ENCODE peak calls at places on chromosomes 11 and 22, in four cellular contexts. K is fibroblast of lung, E is DND-41, X is Karpas-422. N is an unnamed sample. For H3K27me3, the result is how much of the 10 kb centered on the place peaks cover.

GRCh38 chr22:43897751-43898261 is 6.0 kb upstream of the PNPLA5 start:
- DNase-seq in X (no peak), K (peak), E (no peak), N (no peak)

GRCh38 chr11:35303596-35304392 is 115.6 kb downstream of the SLC1A2 start:
- DNase-seq in K (peak), E (no peak), X (no peak), N (no peak)

GRCh38 chr11:36130401-36130800 is 158.8 kb downstream of the COMMD9 start:
- DNase-seq in K (peak), X (no peak), E (no peak), N (no peak)

GRCh38 chr22:49968313-49968830 is 7.8 kb downstream of the PIM3 start:
- DNase-seq in K (no peak), E (peak), X (no peak), N (no peak)

GRCh38 chr22:38948181-38948940 is 9.0 kb upstream of the APOBEC3A start:
- DNase-seq in K (no peak), E (no peak), X (no peak), N (no peak)

GRCh38 chr11:23494981-23495380 is 634.7 kb upstream of the CCDC179 start:
- DNase-seq in E (no peak), X (no peak), K (no peak), N (no peak)

GRCh38 chr11:117825538-117826359 is 1.2 kb upstream of the FXYD2 start:
- DNase-seq in X (no peak), E (peak), K (no peak), N (no peak)

GRCh38 chr11:82906236-82906635 is 4.7 kb downstream of the DDIAS start:
- DNase-seq in K (peak), E (no peak), X (peak), N (no peak)

DNA sequence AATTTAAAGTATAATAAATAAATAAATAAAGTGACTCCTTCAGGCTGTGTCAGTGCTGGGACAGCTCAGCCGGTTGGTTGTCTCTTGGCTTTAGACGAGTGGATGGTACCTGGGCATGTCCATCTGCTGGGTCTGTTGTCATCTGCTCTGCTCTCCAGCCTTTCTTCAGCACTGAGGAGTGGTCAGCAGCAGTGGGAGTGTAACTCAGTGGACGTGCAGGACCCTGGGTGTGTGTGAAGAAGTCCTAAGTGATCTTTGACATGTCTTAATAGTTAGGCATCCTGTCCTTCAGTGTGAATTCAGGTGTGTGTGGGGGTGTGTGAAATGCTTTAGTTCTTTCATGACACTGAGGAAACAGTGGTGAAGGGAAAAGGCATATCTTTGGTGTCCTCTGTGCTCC is 24.3 kb downstream of the AMOTL1 start:
- DNase-seq in X (no peak), E (no peak), K (no peak), N (no peak)
- H3K27me3 ChIP-seq in X (under half), E (under half), K (under half), N (under half)

GRCh38 chr11:95392644-95393043 is 161.6 kb upstream of the SESN3 start:
- DNase-seq in K (no peak), E (no peak), X (no peak), N (no peak)
- H3K4me3 ChIP-seq in K (no peak), E (no peak), X (no peak), N (no peak)

GRCh38 chr22:31106651-31107205 is 640 bp downstream of the SELENOM start:
- DNase-seq in E (no peak), K (peak), X (no peak), N (no peak)
- H3K9ac ChIP-seq in E (no peak), K (peak), X (peak), N (peak)

GRCh38 chr11:16403448-16403803 is 47.1 kb upstream of the SOX6 start:
- DNase-seq in K (no peak), E (no peak), X (no peak), N (no peak)
- H3K27me3 ChIP-seq in K (under half), E (under half), X (under half), N (under half)

N was measured in NT2/D1.